ENCODE peak calls at places on chromosomes 7 and 10, in nine cellular contexts. Q is Panc1, R is HCT116, P is esophagus muscularis mucosa, K is stomach, G is sigmoid colon, O is GM23338, W is GM12878, I is H1. X is an unnamed sample.

GRCh38 chr10:109880886-109881467 is 42.3 kb downstream of the XPNPEP1 start:
- DNase-seq in I (no peak), R (no peak), O (no peak), K (no peak), P (no peak), W (no peak), G (no peak), Q (no peak), X (no peak)

GRCh38 chr7:48781783-48782182 is 142.6 kb upstream of the CDC14C start:
- DNase-seq in G (no peak), Q (no peak), I (no peak), R (no peak), W (no peak), K (no peak), P (no peak), O (no peak), X (no peak)

GRCh38 chr7:5363729-5364128 is 59.9 kb downstream of the TNRC18 start:
- DNase-seq in G (no peak), K (no peak), O (no peak), R (no peak), W (no peak), P (no peak), Q (no peak), I (no peak), X (no peak)

GRCh38 chr7:79547132-79547531 is 93.7 kb upstream of the MAGI2 start:
- DNase-seq in R (no peak), I (no peak), G (no peak), Q (no peak), W (no peak), O (no peak), K (no peak), P (no peak), X (no peak)

GRCh38 chr10:22534849-22535604 is 179.4 kb downstream of the PIP4K2A start:
- DNase-seq in G (no peak), I (no peak), P (no peak), R (no peak), K (no peak), O (no peak), Q (no peak), W (no peak), X (no peak)

GRCh38 chr7:115910541-115911164 is 119.9 kb downstream of the TFEC start:
- DNase-seq in W (no peak), K (no peak), O (peak; percentile 70), I (no peak), P (no peak), R (peak; percentile 41), Q (peak; percentile 13), G (no peak), X (no peak)

GRCh38 chr7:95004618-95005282 is 97.4 kb downstream of the PPP1R9A start:
- DNase-seq in O (no peak), W (no peak), I (no peak), Q (no peak), G (no peak), R (no peak), P (no peak), K (no peak), X (no peak)

GRCh38 chr7:13800694-13801448 is 188.6 kb downstream of the ETV1 start:
- DNase-seq in I (no peak), R (no peak), K (peak; percentile 42), Q (no peak), G (no peak), W (no peak), O (peak; percentile 17), P (no peak), X (no peak)

GRCh38 chr7:150373049-150373801 is 4.6 kb downstream of the REPIN1 start:
- DNase-seq in O (no peak), P (no peak), W (no peak), K (peak; percentile 52), R (no peak), I (no peak), Q (no peak), G (peak; percentile 60), X (no peak)

GRCh38 chr7:1473864-1474512 is 14.7 kb upstream of the MICALL2 start:
- DNase-seq in O (peak; percentile 93), K (peak; percentile 94), R (peak; percentile 72), P (peak; percentile 96), W (peak; percentile 17), I (peak; percentile 93), Q (no peak), G (peak; percentile 93), X (peak; percentile 96)

GRCh38 chr10:76301950-76302349 is 870.5 kb downstream of the LRMDA start:
- DNase-seq in Q (no peak), K (no peak), W (no peak), G (no peak), O (no peak), R (no peak), P (no peak), I (no peak), X (no peak)

GRCh38 chr10:42637648-42638052 is 720 bp downstream of the ZNF33B start:
- DNase-seq in G (no peak), Q (no peak), K (no peak), P (peak; percentile 92), O (no peak), W (no peak), I (no peak), R (no peak), X (no peak)

GRCh38 chr7:35384761-35385700 is 131.1 kb upstream of the TBX20 start:
- DNase-seq in G (no peak), W (no peak), Q (no peak), K (no peak), I (no peak), R (no peak), P (no peak), O (no peak), X (no peak)

GRCh38 chr10:113273877-113274829 is 278.7 kb upstream of the HABP2 start:
- DNase-seq in Q (no peak), G (no peak), W (no peak), K (no peak), P (no peak), R (no peak), O (no peak), I (no peak), X (no peak)

GRCh38 chr7:23893172-23893941 is 183.3 kb downstream of the STK31 start:
- DNase-seq in I (no peak), G (no peak), P (peak; percentile 80), W (no peak), R (no peak), K (no peak), O (no peak), Q (no peak), X (no peak)

GRCh38 chr10:58318346-58318745 is 16.5 kb upstream of the UBE2D1 start:
- DNase-seq in W (no peak), I (no peak), R (no peak), K (no peak), Q (no peak), O (no peak), G (no peak), P (no peak), X (no peak)

GRCh38 chr7:97407106-97407505 is 289.6 kb downstream of the SDHAF3 start:
- DNase-seq in Q (no peak), O (no peak), P (no peak), G (no peak), K (no peak), R (no peak), W (no peak), I (no peak), X (no peak)

GRCh38 chr7:101911800-101912705 is 94.6 kb downstream of the CUX1 start:
- DNase-seq in K (no peak), P (no peak), W (no peak), G (peak; percentile 97), Q (no peak), I (no peak), R (no peak), O (no peak), X (peak; percentile 53)

GRCh38 chr10:112330154-112330553 is 43.8 kb upstream of the ACSL5 start:
- DNase-seq in K (peak; percentile 37), R (no peak), I (no peak), O (no peak), G (no peak), Q (no peak), P (no peak), W (no peak), X (no peak)

DNA sequence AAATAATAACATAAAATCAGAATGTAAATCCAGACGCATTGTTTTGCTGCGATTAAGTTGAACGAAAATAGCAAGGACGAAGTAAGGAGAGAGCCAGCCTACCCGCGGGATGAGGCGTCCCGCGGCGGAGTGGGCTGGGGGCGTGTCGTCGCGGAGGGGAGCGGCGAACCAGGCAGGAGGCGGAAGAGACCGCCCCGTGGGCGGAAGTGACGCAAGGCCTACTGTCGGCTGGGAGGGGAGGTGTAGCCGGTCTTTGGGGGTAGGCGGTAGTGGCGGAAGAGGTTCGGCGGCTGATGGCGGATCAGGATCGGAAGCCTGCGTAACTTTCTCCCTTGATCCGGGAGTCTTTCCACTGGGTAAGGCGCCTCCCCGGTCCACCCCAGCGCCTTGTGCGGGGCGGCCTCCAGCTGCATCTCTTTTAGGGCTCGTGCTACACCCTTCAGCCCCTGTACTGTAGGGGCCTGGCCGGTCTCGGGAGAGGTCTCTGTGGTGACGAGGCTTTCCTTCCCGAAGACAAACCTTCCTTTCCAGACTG is at the start of gene TAX1BP1:
- DNase-seq in P (peak; percentile 98), K (peak; percentile 96), Q (peak; percentile 72), I (peak; percentile 54), R (peak; percentile 87), G (peak; percentile 98), W (peak; percentile 70), O (peak; percentile 95), X (peak; percentile 99)
- TF ChIP-seq POLR2AphosphoS5 in P (peak; percentile 99), K (peak; percentile 97), Q (peak; percentile 90), I (peak; percentile 92), R (peak; percentile 97), G (peak; percentile 100), W (peak; percentile 89), O (peak; percentile 97), X (peak; percentile 99)

GRCh38 chr7:100538654-100539435 is at the start of gene AGFG2:
- DNase-seq in O (peak; percentile 100), K (peak; percentile 100), I (peak; percentile 99), G (peak; percentile 100), W (peak; percentile 98), Q (peak; percentile 99), R (peak; percentile 98), P (peak; percentile 100), X (peak; percentile 100)
- TF ChIP-seq POLR2AphosphoS5 in O (peak; percentile 80), K (peak; percentile 71), I (peak; percentile 59), G (peak; percentile 92), W (peak; percentile 59), Q (no peak), R (peak; percentile 54), P (peak; percentile 98), X (peak; percentile 98)

GRCh38 chr10:30439931-30440330 is 5.9 kb downstream of the MAP3K8 start:
- DNase-seq in R (no peak), I (no peak), P (no peak), O (no peak), G (no peak), Q (no peak), W (no peak), K (no peak), X (no peak)
- TF ChIP-seq POLR2AphosphoS5 in R (no peak), I (no peak), P (peak; percentile 26), O (no peak), G (no peak), Q (no peak), W (peak; percentile 56), K (no peak), X (no peak)

DNA sequence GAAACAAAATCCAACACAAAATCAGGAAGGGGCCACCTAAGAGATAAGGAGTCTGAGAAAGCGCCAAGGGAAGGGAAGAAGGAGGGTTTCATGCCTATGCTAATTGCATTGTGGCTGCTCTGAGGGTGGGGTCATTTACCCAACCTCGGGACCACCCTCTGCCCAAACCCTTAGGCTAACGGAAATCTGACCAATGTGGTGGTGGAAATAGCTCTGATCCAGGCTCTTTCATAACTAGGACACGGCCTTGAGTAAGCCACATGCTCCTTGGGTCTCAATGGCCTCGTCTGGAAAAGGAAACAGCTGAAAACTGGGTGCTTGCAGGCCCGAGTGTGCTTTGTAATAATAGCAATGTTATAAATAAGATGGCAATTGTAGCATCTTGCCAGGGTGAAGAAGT is 14.9 kb upstream of the SRGN start:
- DNase-seq in Q (no peak), P (no peak), G (peak; percentile 44), I (no peak), K (no peak), R (no peak), O (no peak), W (no peak), X (no peak)
- TF ChIP-seq POLR2AphosphoS5 in Q (no peak), P (no peak), G (no peak), I (no peak), K (no peak), R (no peak), O (no peak), W (no peak), X (no peak)